ENCODE peak calls at places on chromosome 7, in nine cellular contexts. Z is IMR-90, S is cardiac muscle cell, D is SJCRH30, E is colonic mucosa, P is GM23248, C is testis, K is PC-3, F is iPS DF 6.9. B is an unnamed sample. For H3K9me3, the result is how much of the 10 kb centered on the place peaks cover.

GRCh38 chr7:104231054-104232046 is 23.5 kb upstream of the ORC5 start:
- DNase-seq in Z (peak), S (peak), D (peak), E (peak), P (peak), C (peak), K (peak), F (peak), B (peak)

GRCh38 chr7:146115665-146116451 is 743 bp upstream of the CNTNAP2 start:
- DNase-seq in Z (no peak), S (peak), D (peak), E (peak), P (peak), C (peak), K (peak), F (no peak), B (no peak)

GRCh38 chr7:153943428-153944370 is 108.5 kb upstream of the DPP6 start:
- DNase-seq in Z (no peak), S (no peak), D (no peak), E (no peak), P (no peak), C (no peak), K (no peak), F (no peak), B (no peak)

GRCh38 chr7:111835066-111835465 is 272.8 kb upstream of the IMMP2L start:
- DNase-seq in Z (peak), S (peak), D (no peak), E (no peak), P (peak), C (no peak), K (peak), F (no peak), B (no peak)

GRCh38 chr7:149036676-149037075 is 8.4 kb upstream of the PDIA4 start:
- DNase-seq in Z (no peak), S (no peak), D (no peak), E (no peak), P (no peak), C (no peak), K (no peak), F (no peak), B (no peak)

GRCh38 chr7:84025332-84025927 is 169.2 kb downstream of the SEMA3A start:
- DNase-seq in Z (peak), S (peak), D (peak), E (no peak), P (peak), C (peak), K (peak), F (no peak), B (no peak)

GRCh38 chr7:139153832-139154231 is 44.3 kb upstream of the ZC3HAV1 start:
- DNase-seq in Z (peak), S (peak), D (no peak), E (no peak), P (peak), C (no peak), K (no peak), F (no peak), B (no peak)

GRCh38 chr7:139200382-139200781 is 30.7 kb upstream of the UBN2 start:
- DNase-seq in Z (no peak), S (no peak), D (no peak), E (no peak), P (no peak), C (no peak), K (no peak), F (no peak), B (no peak)

GRCh38 chr7:63057265-63057664 is 941.4 kb upstream of the ZNF722 start:
- DNase-seq in Z (no peak), S (no peak), D (no peak), E (no peak), P (no peak), C (no peak), K (no peak), F (no peak), B (no peak)
- H3K9me3 ChIP-seq in Z (under half), S (under half), D (under half), E (under half), P (under half), C (under half), K (under half), F (under half), B (under half)

DNA sequence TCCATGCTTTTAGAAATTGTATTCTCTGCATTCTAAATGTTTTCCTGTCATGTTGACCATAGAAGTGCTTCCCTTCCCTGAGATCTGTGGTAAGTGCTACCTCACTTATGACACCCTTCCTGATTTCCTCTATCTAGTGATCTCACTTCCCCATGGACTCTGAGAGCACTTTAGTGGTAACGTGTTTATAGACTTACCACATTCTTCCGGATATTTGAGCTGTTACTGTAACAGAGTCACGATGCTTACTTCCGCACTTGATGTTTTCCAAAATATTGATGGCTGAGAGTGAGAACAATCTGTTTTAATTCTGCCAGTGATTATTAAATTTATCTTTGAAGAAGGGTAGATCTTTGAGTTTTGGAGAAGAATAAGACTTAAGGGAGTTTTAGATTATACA is 60.1 kb upstream of the NAMPT start:
- DNase-seq in Z (no peak), S (peak), D (no peak), E (no peak), P (no peak), C (no peak), K (peak), F (no peak), B (no peak)
- H3K9me3 ChIP-seq in Z (under half), S (under half), D (under half), E (under half), P (under half), C (under half), K (under half), F (under half), B (under half)

DNA sequence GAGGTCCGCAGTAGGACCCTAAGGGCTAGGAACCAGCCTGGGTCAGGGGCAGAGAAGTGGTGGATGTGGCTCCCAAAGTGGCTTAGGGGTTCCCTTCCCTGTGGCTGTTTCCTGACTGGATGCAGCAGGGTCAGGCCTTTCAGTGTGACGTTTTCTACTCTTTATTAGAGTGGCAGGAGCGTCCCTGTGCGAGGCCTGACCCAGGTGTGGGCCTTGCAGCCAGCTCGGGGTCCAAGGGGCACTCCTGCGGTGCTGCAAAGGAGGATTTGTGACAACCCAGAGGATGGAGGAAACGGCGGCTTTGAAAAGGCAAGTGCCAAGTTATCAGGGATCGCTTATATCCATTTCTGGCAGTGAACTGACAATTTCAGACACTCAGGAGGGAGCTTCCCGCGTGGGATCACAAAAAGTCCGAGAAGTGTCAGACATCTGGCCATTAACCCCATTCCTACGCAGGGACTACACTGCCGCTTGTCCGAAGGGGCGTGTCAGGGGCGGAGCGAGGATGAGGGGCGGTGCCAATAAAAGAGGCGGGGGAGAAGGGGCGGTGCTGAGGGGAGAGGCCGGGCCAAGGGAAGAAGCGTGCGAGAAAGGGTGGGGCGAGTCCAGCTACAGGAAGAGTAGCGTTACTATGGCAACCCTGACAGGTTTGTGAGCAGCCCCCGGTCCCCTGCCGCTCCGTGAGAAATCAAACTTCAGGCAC is 98.8 kb upstream of the ZNF722 start:
- DNase-seq in Z (no peak), S (no peak), D (no peak), E (peak), P (peak), C (peak), K (peak), F (no peak), B (peak)
- H3K9me3 ChIP-seq in Z (under half), S (under half), D (under half), E (under half), P (under half), C (under half), K (under half), F (under half), B (under half)

GRCh38 chr7:157923903-157924630 is 587.3 kb downstream of the DNAJB6 start:
- DNase-seq in Z (no peak), S (no peak), D (no peak), E (no peak), P (no peak), C (no peak), K (no peak), F (no peak), B (no peak)
- H3K9me3 ChIP-seq in Z (under half), S (under half), D (under half), E (under half), P (under half), C (under half), K (under half), F (under half), B (under half)

DNA sequence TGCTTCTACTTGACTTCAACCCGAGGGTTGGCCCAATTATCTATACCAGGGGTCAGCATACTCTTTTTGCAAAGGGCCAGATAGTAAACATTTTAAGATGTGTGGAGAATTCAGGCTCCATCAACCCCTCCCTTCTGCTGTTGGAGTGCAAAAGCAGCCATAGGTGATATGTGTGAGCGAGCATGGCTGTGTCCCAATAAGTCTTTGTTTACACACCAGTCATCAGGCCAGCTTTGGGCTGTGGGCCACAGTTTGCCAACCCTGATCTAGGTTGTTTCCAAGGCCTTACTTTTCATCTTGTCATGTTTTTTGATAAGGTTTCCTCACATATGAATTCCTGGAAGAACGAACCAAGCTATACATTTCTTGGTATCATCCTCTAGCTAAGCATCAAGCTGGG is 136.9 kb upstream of the VIPR2 start:
- DNase-seq in Z (no peak), S (no peak), D (no peak), E (no peak), P (no peak), C (no peak), K (no peak), F (no peak), B (no peak)
- H3K9me3 ChIP-seq in Z (under half), S (under half), D (under half), E (under half), P (under half), C (under half), K (under half), F (under half), B (under half)

GRCh38 chr7:125966278-125967048 is 1036.8 kb upstream of the POT1 start:
- DNase-seq in Z (no peak), S (no peak), D (no peak), E (no peak), P (no peak), C (no peak), K (no peak), F (no peak), B (no peak)
- H3K9me3 ChIP-seq in Z (under half), S (under half), D (under half), E (under half), P (under half), C (under half), K (under half), F (under half), B (under half)

GRCh38 chr7:13920053-13920697 is 69.3 kb downstream of the ETV1 start:
- DNase-seq in Z (peak), S (peak), D (peak), E (peak), P (peak), C (no peak), K (peak), F (no peak), B (no peak)

GRCh38 chr7:13915891-13916290 is 73.6 kb downstream of the ETV1 start:
- DNase-seq in Z (no peak), S (no peak), D (no peak), E (no peak), P (no peak), C (no peak), K (no peak), F (no peak), B (no peak)

DNA sequence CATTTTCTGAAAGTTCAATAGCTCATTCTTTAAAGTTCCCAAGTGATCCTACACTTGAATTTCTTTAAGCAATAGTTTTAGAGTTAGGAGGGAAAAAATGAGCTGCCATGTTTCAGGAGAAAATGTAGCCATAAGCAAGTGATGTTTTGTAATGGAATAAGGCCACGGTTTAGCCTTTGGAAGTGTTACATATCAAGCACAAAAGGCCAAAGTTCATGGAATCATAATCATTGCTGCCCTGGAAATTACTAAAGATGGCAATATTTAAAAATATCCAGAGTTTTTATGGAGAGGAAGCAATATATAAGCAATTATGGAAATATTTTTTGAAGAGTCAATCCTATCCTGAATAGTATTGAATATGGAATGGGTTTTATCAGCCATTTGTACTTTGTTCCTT is 68.4 kb downstream of the ETV1 start:
- DNase-seq in Z (no peak), S (no peak), D (no peak), E (no peak), P (no peak), C (no peak), K (no peak), F (no peak), B (no peak)
- H3K9me3 ChIP-seq in Z (under half), S (under half), D (under half), E (under half), P (under half), C (under half), K (under half), F (under half), B (under half)

DNA sequence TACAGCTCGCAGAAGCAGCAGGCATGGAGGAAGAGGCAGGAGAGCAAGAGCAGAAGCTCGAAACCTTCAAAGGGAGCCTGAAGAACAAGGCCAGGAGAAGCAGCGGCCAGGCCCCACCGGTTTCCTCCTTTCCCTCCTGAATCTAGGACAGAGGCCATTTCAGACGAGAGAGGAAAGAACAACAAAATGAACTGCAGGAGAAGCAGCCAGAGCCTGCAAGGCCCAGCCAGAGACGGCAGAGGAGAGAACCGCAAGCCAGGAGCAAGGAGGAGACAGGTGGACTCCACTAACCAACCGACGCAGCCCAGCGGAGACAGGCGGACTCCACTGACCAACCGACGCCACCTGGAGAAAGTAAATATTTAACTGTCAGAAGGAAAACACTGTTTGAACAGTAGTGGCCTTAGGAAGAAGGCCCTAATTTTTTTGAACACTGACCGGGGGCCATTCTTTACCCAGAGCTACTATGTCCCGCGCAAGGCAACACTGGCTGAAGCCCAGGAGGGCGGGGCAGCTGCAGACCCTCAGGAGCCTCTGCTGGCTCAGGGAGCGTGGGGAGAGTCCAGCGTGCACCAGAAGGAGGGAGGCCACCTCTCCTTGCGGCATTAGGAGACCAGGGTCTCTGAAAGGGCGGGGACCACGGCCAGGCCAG is 559.2 kb downstream of the PTPRN2 start:
- DNase-seq in Z (no peak), S (no peak), D (no peak), E (peak), P (no peak), C (no peak), K (no peak), F (no peak), B (no peak)
- H3K9me3 ChIP-seq in Z (half or more), S (under half), D (under half), E (under half), P (under half), C (under half), K (under half), F (under half), B (under half)

GRCh38 chr7:57177856-57178767 is 45.9 kb upstream of the ZNF479 start:
- DNase-seq in Z (no peak), S (no peak), D (no peak), E (no peak), P (no peak), C (no peak), K (no peak), F (no peak), B (no peak)

GRCh38 chr7:57178768-57179139 is 46.5 kb upstream of the ZNF479 start:
- DNase-seq in Z (no peak), S (no peak), D (no peak), E (no peak), P (no peak), C (no peak), K (no peak), F (no peak), B (no peak)

GRCh38 chr7:57182031-57182430 is 49.8 kb upstream of the ZNF479 start:
- DNase-seq in Z (no peak), S (no peak), D (no peak), E (no peak), P (no peak), C (no peak), K (peak), F (no peak), B (no peak)

GRCh38 chr7:57181281-57181680 is 49.0 kb upstream of the ZNF479 start:
- DNase-seq in Z (no peak), S (no peak), D (no peak), E (no peak), P (no peak), C (no peak), K (no peak), F (no peak), B (no peak)

DNA sequence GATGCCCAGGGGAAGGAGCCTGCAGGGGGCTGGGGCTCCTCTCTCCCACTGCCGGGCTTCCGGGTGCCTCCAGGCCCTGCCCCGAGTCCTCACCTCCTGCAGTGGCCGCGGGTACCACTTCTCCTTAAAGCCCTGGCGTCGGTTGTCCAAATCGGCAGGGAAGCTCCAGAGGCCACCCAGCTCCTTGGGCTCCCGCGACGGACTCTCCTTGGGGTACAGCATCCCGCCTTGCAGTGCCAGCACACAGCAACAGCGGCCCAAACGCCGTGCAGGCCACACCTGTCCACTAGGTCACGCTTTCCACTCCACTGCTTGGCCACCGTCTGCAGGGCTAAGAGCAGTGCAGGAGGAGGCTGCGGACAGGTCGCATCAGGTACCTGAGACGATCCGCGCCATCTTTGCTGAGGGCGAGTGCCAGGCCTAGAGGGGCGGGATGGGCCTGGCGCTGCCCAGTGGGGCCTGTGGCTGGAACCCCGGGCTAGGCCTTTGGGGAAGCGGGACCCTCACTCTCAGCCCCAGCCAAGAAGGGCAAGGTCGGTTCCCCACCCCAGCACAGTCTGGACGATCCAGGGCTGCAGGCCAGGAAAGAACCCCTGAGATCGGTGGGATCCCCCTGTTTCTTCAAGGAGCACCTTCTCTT is 47.7 kb upstream of the ZNF479 start:
- DNase-seq in Z (no peak), S (no peak), D (no peak), E (no peak), P (no peak), C (no peak), K (no peak), F (no peak), B (no peak)
- H3K9me3 ChIP-seq in Z (under half), S (under half), D (under half), E (under half), P (under half), C (under half), K (under half), F (under half), B (under half)

GRCh38 chr7:157616931-157617330 is 280.1 kb downstream of the DNAJB6 start:
- DNase-seq in Z (no peak), S (no peak), D (no peak), E (no peak), P (no peak), C (no peak), K (no peak), F (no peak), B (no peak)

GRCh38 chr7:157616426-157616825 is 279.6 kb downstream of the DNAJB6 start:
- DNase-seq in Z (no peak), S (no peak), D (no peak), E (no peak), P (no peak), C (no peak), K (no peak), F (no peak), B (no peak)

GRCh38 chr7:157618091-157618726 is 281.4 kb downstream of the DNAJB6 start:
- DNase-seq in Z (no peak), S (no peak), D (no peak), E (no peak), P (no peak), C (no peak), K (no peak), F (no peak), B (no peak)

GRCh38 chr7:157615852-157616251 is 279.0 kb downstream of the DNAJB6 start:
- DNase-seq in Z (no peak), S (no peak), D (no peak), E (no peak), P (no peak), C (no peak), K (no peak), F (no peak), B (no peak)

DNA sequence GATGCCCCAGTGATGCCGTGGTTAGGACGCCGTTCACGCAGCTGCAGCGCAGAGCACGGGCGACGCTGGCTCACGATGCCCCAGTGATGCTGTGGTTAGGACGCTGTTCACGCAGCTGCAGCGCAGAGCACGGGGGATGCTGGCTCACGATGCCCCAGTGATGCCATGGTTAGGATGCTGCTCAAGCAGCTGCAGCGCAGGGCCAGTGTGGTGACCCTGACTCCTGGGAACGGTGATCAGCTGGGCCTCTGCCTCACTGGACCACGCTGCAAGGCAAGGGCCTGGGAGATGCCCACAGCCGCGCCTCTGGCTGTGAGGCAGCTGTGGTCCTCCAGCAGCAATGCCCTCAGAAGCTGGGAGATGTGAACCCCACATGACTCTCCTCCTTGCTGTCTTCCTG is 280.6 kb downstream of the DNAJB6 start:
- DNase-seq in Z (no peak), S (no peak), D (no peak), E (no peak), P (no peak), C (no peak), K (no peak), F (no peak), B (no peak)
- H3K9me3 ChIP-seq in Z (half or more), S (under half), D (under half), E (under half), P (under half), C (under half), K (under half), F (under half), B (under half)

B was measured in CD4-positive, alpha-beta T cell.